ENCODE peak calls at places on chromosomes 4 and X, in seven cellular contexts. B, N, E, L, G, J and Y are unnamed samples. For H3K4me1, the result is how much of the 10 kb centered on the place peaks cover.

GRCh38 chr4:5192271-5192670 is 141.0 kb downstream of the STK32B start:
- DNase-seq in B (no peak), N (no peak), E (no peak), L (no peak), G (no peak), J (no peak), Y (no peak)

GRCh38 chrX:112341598-112341997 is 259.0 kb upstream of the TRPC5 start:
- DNase-seq in B (no peak), N (no peak), E (no peak), L (no peak), G (no peak), J (no peak), Y (no peak)

GRCh38 chr4:113117346-113117677 is 67.9 kb downstream of the ANK2 start:
- DNase-seq in B (no peak), N (no peak), E (no peak), L (no peak), G (no peak), J (no peak), Y (no peak)

GRCh38 chr4:179625391-179625790 is 2183.2 kb upstream of the AGA start:
- DNase-seq in B (no peak), N (no peak), E (peak), L (no peak), G (no peak), J (no peak), Y (no peak)

GRCh38 chr4:108044951-108045686 is 55.4 kb downstream of the HADH start:
- DNase-seq in B (no peak), N (no peak), E (no peak), L (no peak), G (no peak), J (no peak), Y (no peak)

GRCh38 chr4:71338846-71339593 is at the start of gene SLC4A4:
- DNase-seq in B (no peak), N (no peak), E (peak), L (no peak), G (no peak), J (no peak), Y (no peak)

GRCh38 chr4:18398661-18399060 is 377.1 kb upstream of the LCORL start:
- DNase-seq in B (no peak), N (no peak), E (no peak), L (no peak), G (no peak), J (no peak), Y (no peak)

GRCh38 chrX:68332156-68332823 is 101.0 kb downstream of the OPHN1 start:
- DNase-seq in B (no peak), N (no peak), E (peak), L (no peak), G (no peak), J (no peak), Y (no peak)

GRCh38 chr4:120977435-120977997 is 55.0 kb upstream of the PRDM5 start:
- DNase-seq in B (peak), N (no peak), E (peak), L (peak), G (peak), J (no peak), Y (no peak)

GRCh38 chr4:94127707-94128328 is 79.8 kb upstream of the SMARCAD1 start:
- DNase-seq in B (no peak), N (no peak), E (peak), L (peak), G (peak), J (no peak), Y (no peak)

GRCh38 chrX:46912098-46912672 is at the start of gene JADE3:
- DNase-seq in B (no peak), N (peak), E (peak), L (peak), G (peak), J (peak), Y (peak)

GRCh38 chr4:112982677-112983076 is 66.8 kb upstream of the ANK2 start:
- DNase-seq in B (no peak), N (no peak), E (no peak), L (no peak), G (no peak), J (no peak), Y (no peak)

GRCh38 chr4:8747896-8748575 is 123.6 kb downstream of the HMX1 start:
- DNase-seq in B (no peak), N (no peak), E (no peak), L (no peak), G (no peak), J (no peak), Y (no peak)

GRCh38 chr4:101050836-101051205 is 296.5 kb downstream of the PPP3CA start:
- DNase-seq in B (no peak), N (no peak), E (no peak), L (no peak), G (no peak), J (no peak), Y (no peak)

GRCh38 chr4:82432596-82432995 is 2.2 kb downstream of the ENOPH1 start:
- DNase-seq in B (no peak), N (no peak), E (no peak), L (no peak), G (no peak), J (no peak), Y (no peak)

GRCh38 chr4:123505457-123506310 is 109.1 kb downstream of the SPRY1 start:
- DNase-seq in B (no peak), N (peak), E (peak), L (peak), G (peak), J (no peak), Y (no peak)

GRCh38 chr4:14091966-14092365 is 464.4 kb upstream of the BOD1L1 start:
- DNase-seq in B (no peak), N (no peak), E (peak), L (no peak), G (no peak), J (no peak), Y (no peak)

GRCh38 chr4:82782626-82783025 is 16.0 kb downstream of the SCD5 start:
- DNase-seq in B (no peak), N (no peak), E (no peak), L (no peak), G (no peak), J (no peak), Y (no peak)

GRCh38 chrX:8125566-8125965 is 45.5 kb downstream of the VCX2 start:
- DNase-seq in B (no peak), N (no peak), E (no peak), L (no peak), G (no peak), J (no peak), Y (no peak)

GRCh38 chr4:169682360-169683047 is 62.1 kb downstream of the CLCN3 start:
- DNase-seq in B (no peak), N (no peak), E (peak), L (no peak), G (no peak), J (no peak), Y (no peak)

GRCh38 chr4:184961693-184962092 is 56.6 kb upstream of the HELT start:
- DNase-seq in B (no peak), N (no peak), E (no peak), L (no peak), G (no peak), J (no peak), Y (no peak)

DNA sequence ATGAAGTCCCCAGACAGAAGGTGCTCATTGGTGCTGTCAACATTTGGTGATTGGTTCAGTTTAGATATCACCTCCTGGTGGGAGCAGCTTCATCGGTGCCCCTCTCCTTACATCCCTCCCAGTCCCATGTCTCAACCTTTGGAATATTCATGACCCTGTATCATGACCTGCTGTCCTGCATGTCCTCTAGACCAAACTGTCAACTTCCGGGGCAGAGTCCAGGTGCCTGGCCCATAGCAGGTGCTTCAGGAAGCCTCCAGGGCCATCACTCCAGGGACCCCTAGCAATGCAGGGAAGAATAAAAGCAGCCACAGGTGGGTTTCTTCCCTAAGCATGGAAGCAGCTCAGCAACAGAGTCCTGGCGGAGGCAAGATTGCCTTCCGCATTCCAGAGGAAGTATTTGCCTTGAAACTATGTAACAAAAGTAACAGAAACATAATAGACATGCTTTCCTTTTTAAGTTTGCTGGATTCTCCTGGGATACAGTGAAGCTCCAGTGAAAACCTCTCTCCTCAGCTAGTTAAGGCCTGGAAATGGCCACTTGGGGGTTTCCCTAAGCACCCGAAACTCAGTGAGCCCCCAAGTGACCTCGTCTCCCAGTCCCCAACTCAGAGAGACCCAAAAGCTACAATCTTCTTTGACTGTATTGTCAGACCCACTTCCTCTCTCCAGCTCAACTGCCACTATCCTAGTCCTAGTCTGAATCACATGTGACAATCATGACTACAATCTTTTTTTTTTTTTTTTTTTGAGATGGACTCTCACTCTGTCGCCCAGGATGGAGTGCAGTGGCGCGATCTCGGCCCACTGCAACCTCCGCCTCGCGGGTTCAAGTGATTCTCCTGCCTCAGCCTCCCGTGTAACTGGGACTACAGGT is 1.3 kb upstream of the ATP6AP1 start:
- DNase-seq in B (no peak), N (no peak), E (no peak), L (no peak), G (no peak), J (no peak), Y (no peak)
- H3K27ac ChIP-seq in B (peak), N (no peak), E (no peak), L (no peak), G (peak), J (no peak), Y (no peak)

GRCh38 chrX:83185010-83185409 is 323.1 kb upstream of the POU3F4 start:
- DNase-seq in B (no peak), N (no peak), E (no peak), L (no peak), G (no peak), J (no peak), Y (no peak)
- H3K4me1 ChIP-seq in B (under half), N (under half), E (under half), L (under half), G (under half), J (under half), Y (under half)

DNA sequence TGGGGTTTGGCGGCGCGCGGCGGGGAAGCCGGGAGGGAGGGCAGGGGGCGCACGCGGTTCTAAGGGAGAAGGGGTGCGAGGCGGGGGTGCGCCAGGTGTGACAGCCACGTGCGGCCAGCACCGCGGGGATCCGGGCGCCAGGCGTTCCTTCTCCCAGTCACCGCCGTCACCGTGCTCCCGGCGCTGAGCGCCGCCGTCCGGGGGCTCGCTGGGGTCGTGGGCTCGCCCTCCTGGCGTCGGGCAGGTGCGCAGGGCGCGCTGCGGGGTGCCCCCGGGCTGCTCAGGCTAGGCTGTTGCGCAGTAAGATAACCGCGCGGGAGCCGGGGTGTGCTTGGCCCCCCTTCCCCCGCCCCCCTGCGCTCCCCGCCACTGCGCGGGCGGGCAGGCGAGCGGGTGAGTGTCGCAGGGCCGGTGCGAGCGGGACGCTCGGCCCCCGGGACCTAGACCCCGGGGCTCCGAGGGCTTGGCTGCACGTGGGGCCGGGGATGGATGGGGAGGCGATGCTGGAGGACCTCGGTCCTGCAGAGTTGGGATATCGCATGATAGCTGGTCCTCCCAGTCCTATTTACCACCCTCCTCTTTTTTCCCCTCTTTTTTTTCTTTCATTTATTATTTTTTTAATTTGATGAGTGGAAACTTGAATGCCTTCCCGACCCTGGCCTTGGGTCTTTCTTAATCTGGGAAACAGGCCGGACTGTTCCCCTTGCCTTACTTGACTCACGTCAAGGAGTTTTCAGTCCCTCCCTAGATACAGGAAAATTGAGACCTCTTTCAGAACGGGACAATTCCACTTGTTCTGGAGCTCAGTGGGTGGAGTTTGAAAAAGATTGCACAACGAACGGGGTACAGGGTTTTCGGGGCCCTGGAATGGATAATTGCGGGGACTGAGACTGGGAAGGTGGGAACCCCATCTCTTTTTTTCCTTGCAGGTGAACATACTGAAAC is 797 bp downstream of the TXLNG start:
- DNase-seq in B (peak), N (peak), E (peak), L (peak), G (no peak), J (peak), Y (peak)
- H3K4me3 ChIP-seq in B (peak), N (peak), E (peak), L (peak), G (peak), J (peak), Y (peak)

DNA sequence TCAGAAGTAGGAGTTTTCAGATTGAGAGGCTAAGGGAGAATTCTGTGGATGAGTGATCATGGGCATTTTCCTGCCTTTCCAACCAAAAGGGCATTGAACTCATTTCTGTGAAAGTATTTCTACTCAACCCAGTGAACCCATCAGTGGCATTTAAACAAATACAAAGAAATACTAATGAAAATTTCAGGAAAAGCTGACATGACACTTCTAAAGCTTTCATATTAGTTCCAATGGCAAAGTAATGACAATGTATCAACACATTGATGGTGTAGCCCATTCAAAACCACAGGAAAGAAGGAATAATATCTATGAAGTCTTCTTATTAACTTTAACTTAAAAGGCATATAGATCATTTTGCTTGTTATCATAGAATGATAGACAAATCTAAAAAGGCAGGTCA is 183.5 kb upstream of the ANXA10 start:
- DNase-seq in B (no peak), N (no peak), E (no peak), L (no peak), G (no peak), J (no peak), Y (no peak)
- H3K27ac ChIP-seq in B (no peak), N (no peak), E (no peak), L (no peak), G (no peak), J (no peak), Y (no peak)

GRCh38 chr4:40330536-40330935 is 4.6 kb upstream of the CHRNA9 start:
- DNase-seq in B (no peak), N (no peak), E (no peak), L (no peak), G (peak), J (no peak), Y (no peak)
- H3K4me1 ChIP-seq in B (under half), N (under half), E (under half), L (under half), G (under half), J (under half), Y (under half)

GRCh38 chrX:17591741-17592110 is 145.6 kb upstream of the SCML1 start:
- DNase-seq in B (no peak), N (no peak), E (peak), L (no peak), G (peak), J (no peak), Y (no peak)
- H3K4me3 ChIP-seq in B (no peak), N (peak), E (no peak), L (no peak), G (peak), J (no peak), Y (no peak)

GRCh38 chr4:34644716-34645115 is 1599.6 kb downstream of the ARAP2 start:
- DNase-seq in B (no peak), N (no peak), E (peak), L (no peak), G (no peak), J (no peak), Y (no peak)
- H3K27ac ChIP-seq in B (no peak), N (no peak), E (no peak), L (no peak), G (no peak), J (no peak), Y (no peak)

DNA sequence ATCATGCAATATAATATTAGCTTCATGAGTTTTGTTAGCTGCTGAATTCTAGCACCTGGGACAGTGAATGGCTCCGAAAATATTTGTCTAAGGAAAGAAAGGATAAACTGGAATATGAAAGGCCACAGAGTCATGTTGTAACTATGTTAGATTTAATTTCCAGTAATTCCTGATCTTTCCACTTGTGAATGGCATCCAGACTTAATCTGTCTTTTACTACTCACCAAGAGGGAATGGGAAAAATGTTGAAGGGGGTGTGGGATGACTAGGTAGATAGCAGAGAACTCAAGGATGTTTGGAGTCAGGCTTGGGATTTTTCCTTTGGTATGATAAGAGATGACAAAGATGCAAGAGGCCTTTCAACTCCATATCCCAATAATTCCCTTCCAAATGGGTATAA is 9.4 kb downstream of the ADH6 start:
- DNase-seq in B (no peak), N (no peak), E (no peak), L (no peak), G (no peak), J (no peak), Y (no peak)
- H3K4me1 ChIP-seq in B (under half), N (under half), E (under half), L (under half), G (under half), J (under half), Y (under half)

GRCh38 chr4:74653331-74654229 is 140.7 kb downstream of the BTC start:
- DNase-seq in B (no peak), N (no peak), E (no peak), L (no peak), G (no peak), J (no peak), Y (no peak)
- H3K4me3 ChIP-seq in B (no peak), N (no peak), E (no peak), L (no peak), G (no peak), J (no peak), Y (no peak)